ENCODE peak calls at places on chromosomes 4 and X, in six cellular contexts. T is H1, B is GM12878, C is K562, R is GM12891, A is HepG2. I is an unnamed sample.

GRCh38 chr4:123622572-123622971 is 226.0 kb downstream of the SPRY1 start:
- DNase-seq in T (no peak), B (no peak), C (no peak), R (no peak), A (no peak), I (no peak)

GRCh38 chrX:32514986-32515385 is 696.4 kb downstream of the DMD start:
- DNase-seq in T (no peak), B (no peak), C (no peak), R (no peak), A (no peak), I (no peak)

GRCh38 chr4:10020871-10021676 is at the start of gene SLC2A9:
- DNase-seq in T (no peak), B (no peak), C (no peak), R (no peak), A (peak), I (no peak)

GRCh38 chr4:122003335-122003734 is 51.5 kb upstream of the TRPC3 start:
- DNase-seq in T (peak), B (peak), C (peak), R (no peak), A (peak), I (no peak)

GRCh38 chr4:23884731-23885130 is 5.1 kb downstream of the PPARGC1A start:
- DNase-seq in T (no peak), B (no peak), C (no peak), R (no peak), A (no peak), I (no peak)

GRCh38 chr4:113825272-113825671 is 63.7 kb upstream of the CAMK2D start:
- DNase-seq in T (no peak), B (peak), C (no peak), R (no peak), A (no peak), I (no peak)

GRCh38 chrX:67619253-67619652 is 75.4 kb downstream of the AR start:
- DNase-seq in T (no peak), B (no peak), C (no peak), R (no peak), A (no peak), I (no peak)

GRCh38 chrX:46838974-46839480 is 2.2 kb downstream of the RP2 start:
- DNase-seq in T (no peak), B (no peak), C (no peak), R (no peak), A (no peak), I (no peak)

GRCh38 chr4:101337688-101338087 is 9.6 kb downstream of the PPP3CA start:
- DNase-seq in T (no peak), B (no peak), C (no peak), R (no peak), A (no peak), I (no peak)

GRCh38 chrX:38519651-38520050 is 41.7 kb upstream of the TSPAN7 start:
- DNase-seq in T (no peak), B (no peak), C (no peak), R (no peak), A (peak), I (no peak)

GRCh38 chrX:38516196-38516595 is 45.1 kb upstream of the TSPAN7 start:
- DNase-seq in T (no peak), B (no peak), C (no peak), R (no peak), A (no peak), I (no peak)

GRCh38 chrX:38513087-38513742 is 48.1 kb upstream of the TSPAN7 start:
- DNase-seq in T (no peak), B (no peak), C (no peak), R (no peak), A (peak), I (no peak)

GRCh38 chrX:38515291-38515690 is 46.1 kb upstream of the TSPAN7 start:
- DNase-seq in T (no peak), B (no peak), C (no peak), R (no peak), A (no peak), I (no peak)

DNA sequence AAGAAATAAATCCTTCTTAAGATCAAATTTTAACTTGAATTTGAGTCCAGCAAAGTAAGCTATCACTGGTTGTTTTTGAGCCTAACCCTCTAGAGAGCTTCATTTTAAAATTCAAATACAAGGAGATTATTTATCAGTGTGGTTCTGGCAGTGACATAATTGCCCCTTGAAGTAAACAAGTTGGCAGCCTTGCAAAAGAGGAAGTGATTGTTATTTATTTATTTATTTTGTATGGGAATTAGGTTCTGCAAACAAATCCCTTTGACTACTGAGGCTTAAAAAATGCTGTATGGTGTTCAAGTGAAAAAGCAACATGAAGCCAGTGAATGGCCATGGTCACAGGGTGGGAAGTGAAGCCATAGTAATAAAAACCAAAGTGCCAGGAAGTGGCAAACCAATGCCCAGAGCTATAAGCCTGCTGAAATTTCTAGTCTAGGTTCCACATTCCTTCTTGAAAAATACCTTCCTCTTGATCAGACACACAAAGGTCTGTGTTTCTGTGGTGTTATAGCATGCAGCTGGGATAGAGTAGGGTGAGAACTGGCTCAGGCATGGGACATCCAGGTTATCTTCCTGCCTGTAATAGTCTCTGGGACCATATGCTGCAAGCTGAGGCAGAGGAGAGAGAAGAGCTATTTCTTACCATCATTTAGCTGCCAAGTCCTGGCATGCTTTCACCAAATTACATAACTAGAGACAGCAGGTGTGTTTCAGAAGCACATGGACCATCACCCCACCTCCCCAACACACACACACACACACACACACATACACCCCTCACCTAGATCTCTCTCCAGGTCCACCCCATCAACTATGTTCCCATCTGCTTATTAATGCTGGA is 47.1 kb upstream of the TSPAN7 start:
- DNase-seq in T (no peak), B (no peak), C (no peak), R (no peak), A (no peak), I (no peak)
- TF ChIP-seq TAF1 in T (no peak), B (no peak), C (no peak), R (no peak), A (no peak), I (no peak)

GRCh38 chrX:78619829-78620228 is 39.3 kb downstream of the RTL3 start:
- DNase-seq in T (no peak), B (no peak), C (no peak), R (no peak), A (no peak), I (no peak)

GRCh38 chrX:78622834-78623233 is 36.3 kb downstream of the RTL3 start:
- DNase-seq in T (no peak), B (no peak), C (no peak), R (no peak), A (no peak), I (no peak)

GRCh38 chrX:78614264-78614663 is 44.9 kb downstream of the RTL3 start:
- DNase-seq in T (no peak), B (no peak), C (no peak), R (no peak), A (no peak), I (no peak)

GRCh38 chrX:78624884-78625283 is 34.2 kb downstream of the RTL3 start:
- DNase-seq in T (no peak), B (no peak), C (no peak), R (no peak), A (no peak), I (no peak)

DNA sequence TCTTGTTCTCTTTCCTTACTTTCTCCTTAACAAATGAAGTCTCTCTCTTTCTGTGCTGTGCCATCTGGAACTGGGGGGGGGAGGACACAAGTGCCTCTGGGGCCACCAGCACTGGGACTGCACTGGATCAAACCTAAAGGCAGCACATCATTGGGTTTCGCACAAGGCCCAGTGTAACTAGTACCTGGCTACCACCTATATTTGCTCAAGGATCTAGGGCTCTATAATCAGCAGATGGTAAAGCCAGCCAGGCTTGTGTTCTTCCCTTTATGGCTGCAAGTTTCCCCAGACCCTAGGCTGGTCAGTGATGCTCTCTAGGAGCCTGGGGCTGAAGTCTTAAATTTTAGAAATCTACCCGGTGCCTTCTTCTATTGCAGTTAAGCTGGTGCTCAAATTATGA is 40.1 kb downstream of the RTL3 start:
- DNase-seq in T (no peak), B (no peak), C (no peak), R (no peak), A (no peak), I (no peak)
- TF ChIP-seq POLR2A in T (no peak), B (no peak), C (no peak), R (no peak), A (no peak), I (no peak)

DNA sequence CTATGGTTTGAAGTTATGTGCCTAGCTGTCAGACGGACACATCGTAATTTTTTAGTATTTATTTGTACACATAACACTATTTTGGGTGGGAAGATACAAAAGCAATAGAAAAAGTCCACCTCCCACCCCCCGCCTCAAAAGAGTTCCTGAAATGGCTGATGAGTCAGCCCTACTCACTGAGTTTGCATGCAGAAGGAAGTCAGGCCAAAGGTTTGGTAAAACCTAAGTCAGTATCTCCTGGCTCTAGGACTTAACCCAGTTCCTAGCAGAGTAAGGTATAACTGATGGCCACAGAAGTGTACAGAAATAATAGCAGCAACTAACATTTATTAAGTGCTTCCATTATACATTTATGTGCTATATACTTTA is 2.9 kb upstream of the KLHL2 start:
- DNase-seq in T (no peak), B (no peak), C (peak), R (no peak), A (no peak), I (no peak)
- TF ChIP-seq TAF1 in T (no peak), B (no peak), C (no peak), R (no peak), A (no peak), I (no peak)

GRCh38 chr4:86934772-86935498 is at the start of gene AFF1:
- DNase-seq in T (peak), B (peak), C (peak), R (peak), A (peak), I (peak)

GRCh38 chr4:86939123-86939522 is 4.3 kb downstream of the AFF1 start:
- DNase-seq in T (no peak), B (no peak), C (no peak), R (no peak), A (no peak), I (no peak)

GRCh38 chr4:86934147-86934771 is 552 bp upstream of the AFF1 start:
- DNase-seq in T (no peak), B (no peak), C (peak), R (no peak), A (no peak), I (no peak)

GRCh38 chr4:86935499-86935832 is 655 bp downstream of the AFF1 start:
- DNase-seq in T (no peak), B (no peak), C (peak), R (no peak), A (no peak), I (no peak)

GRCh38 chr4:86935833-86936721 is 1.3 kb downstream of the AFF1 start:
- DNase-seq in T (peak), B (peak), C (peak), R (peak), A (peak), I (no peak)
- TF ChIP-seq POLR2A in T (peak), B (peak), C (peak), R (peak), A (peak), I (no peak)

DNA sequence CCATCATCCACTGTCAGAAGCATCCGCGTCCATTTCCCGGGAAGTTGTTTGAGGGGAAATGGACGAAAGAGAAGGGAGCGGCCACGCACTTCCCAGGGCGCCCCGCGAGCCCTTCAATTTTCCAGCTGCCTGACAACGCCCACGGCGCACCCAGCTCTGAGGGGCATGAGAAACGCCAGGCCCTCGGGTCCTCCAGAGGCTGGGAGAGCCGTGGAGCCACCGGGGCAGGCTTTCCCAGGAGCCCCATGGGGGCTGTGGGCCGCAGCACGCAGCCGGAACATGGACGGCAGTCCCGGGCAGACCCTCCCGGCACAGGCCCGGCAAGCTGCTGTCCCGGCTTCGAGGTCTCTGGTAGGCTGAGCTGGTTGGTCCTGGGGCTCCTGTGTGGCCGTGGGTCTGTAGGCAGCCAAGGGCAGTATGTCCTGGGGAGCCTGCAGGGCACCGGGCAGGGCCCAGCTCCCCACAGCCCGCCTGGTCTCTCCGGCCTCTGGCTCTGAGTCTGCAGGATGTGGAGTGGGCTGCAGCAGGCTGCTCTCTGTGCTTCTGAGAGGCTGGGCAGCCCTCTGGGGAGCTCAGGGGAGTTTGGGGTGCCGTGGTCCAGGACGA is 115.2 kb downstream of the FAM53A start:
- DNase-seq in T (no peak), B (no peak), C (no peak), R (no peak), A (no peak), I (no peak)
- TF ChIP-seq TAF1 in T (no peak), B (no peak), C (no peak), R (no peak), A (no peak), I (no peak)

GRCh38 chrX:68685722-68686683 is 38.5 kb downstream of the STARD8 start:
- DNase-seq in T (peak), B (no peak), C (peak), R (no peak), A (no peak), I (no peak)
- TF ChIP-seq POLR2A in T (peak), B (no peak), C (peak), R (no peak), A (no peak), I (no peak)

GRCh38 chr4:86847576-86847975 is 1.6 kb downstream of the SLC10A6 start:
- DNase-seq in T (no peak), B (no peak), C (no peak), R (no peak), A (no peak), I (no peak)

GRCh38 chr4:86845593-86845992 is 3.6 kb downstream of the SLC10A6 start:
- DNase-seq in T (no peak), B (no peak), C (no peak), R (no peak), A (no peak), I (no peak)

GRCh38 chr4:86848732-86849617 is at the start of gene SLC10A6:
- DNase-seq in T (no peak), B (no peak), C (no peak), R (no peak), A (no peak), I (no peak)

GRCh38 chr4:86848136-86848535 is 1.0 kb downstream of the SLC10A6 start:
- DNase-seq in T (no peak), B (no peak), C (no peak), R (no peak), A (no peak), I (no peak)

GRCh38 chr4:86846921-86847320 is 2.3 kb downstream of the SLC10A6 start:
- DNase-seq in T (no peak), B (no peak), C (no peak), R (no peak), A (no peak), I (no peak)
- TF ChIP-seq TAF1 in T (no peak), B (no peak), C (no peak), R (no peak), A (no peak), I (no peak)

GRCh38 chr4:5707366-5708133 is 809 bp downstream of the EVC2 start:
- DNase-seq in T (no peak), B (no peak), C (no peak), R (no peak), A (no peak), I (no peak)

GRCh38 chr4:5706486-5707290 is 1.7 kb downstream of the EVC2 start:
- DNase-seq in T (no peak), B (no peak), C (no peak), R (no peak), A (no peak), I (no peak)

GRCh38 chr4:5708829-5709680 is 696 bp upstream of the EVC2 start:
- DNase-seq in T (peak), B (no peak), C (no peak), R (no peak), A (no peak), I (no peak)

GRCh38 chr4:5710065-5710961 is 688 bp upstream of the EVC start:
- DNase-seq in T (no peak), B (no peak), C (no peak), R (no peak), A (peak), I (no peak)

DNA sequence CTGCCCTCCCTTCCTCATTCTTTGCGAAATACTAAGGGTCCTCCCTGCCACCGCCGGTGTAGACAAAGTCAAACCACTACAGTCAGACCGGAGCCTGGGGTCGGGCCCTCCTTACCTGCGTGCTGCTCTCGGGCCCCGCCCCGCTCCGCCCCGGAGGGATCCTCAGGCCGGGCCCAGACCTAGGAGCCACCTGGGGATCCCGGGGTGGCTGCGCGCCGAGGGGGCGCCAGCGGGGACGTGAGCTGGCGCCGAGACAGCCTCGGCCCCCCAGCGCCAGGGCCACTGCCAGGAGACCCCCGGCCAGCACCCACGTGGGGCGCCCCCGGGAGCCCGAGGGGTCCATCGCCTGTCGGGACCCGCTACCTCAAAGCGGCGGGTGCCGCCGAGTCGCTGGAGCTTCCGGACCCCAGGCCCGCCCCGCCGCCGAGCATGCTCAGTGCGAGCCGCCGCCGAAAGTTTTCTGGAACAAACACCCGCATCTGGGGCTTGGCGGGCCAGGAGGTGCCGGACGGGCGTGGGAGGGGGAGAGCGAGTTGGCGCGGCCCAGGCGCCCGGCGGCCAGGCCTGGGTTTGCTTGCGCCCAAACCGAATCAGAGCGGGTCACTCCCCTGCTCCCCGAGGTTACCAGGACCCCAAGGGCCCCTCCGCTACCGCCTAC is at the start of gene EVC2:
- DNase-seq in T (peak), B (no peak), C (peak), R (peak), A (no peak), I (no peak)
- TF ChIP-seq POLR2A in T (no peak), B (peak), C (no peak), R (no peak), A (no peak), I (no peak)

DNA sequence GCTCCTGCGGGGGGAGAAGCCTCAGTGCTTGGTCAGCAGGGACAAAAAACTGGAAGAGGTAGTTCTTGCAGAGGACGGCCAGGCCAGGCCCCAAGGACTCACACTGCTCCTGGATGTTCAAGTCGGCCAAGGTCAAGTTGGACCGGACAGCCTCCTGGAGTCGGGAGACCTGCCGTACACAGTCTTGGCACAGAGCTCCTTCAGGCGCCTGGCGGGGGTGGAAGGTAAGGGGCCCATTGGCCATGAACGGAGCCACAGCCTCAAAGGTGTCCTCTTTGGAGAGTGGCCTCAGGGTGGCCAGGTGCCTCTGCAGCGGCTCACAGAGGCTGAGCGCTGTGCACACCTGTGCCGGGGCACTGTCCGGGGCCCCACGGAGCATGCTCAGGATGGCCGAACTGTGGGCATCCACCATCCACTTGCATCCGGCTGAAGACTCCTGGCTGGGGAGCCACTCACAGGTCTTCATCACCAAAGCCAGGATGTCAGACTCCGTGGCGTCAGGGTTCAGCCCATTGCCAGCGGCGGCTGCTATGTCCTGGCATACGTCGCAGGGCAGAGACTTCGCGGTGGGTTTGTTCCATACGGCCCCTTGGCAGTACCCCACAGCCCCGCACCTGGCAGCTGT is 477 bp downstream of the PSAPL1 start:
- DNase-seq in T (no peak), B (no peak), C (no peak), R (no peak), A (no peak), I (no peak)
- TF ChIP-seq TAF1 in T (no peak), B (no peak), C (no peak), R (no peak), A (no peak), I (no peak)